ENCODE peak calls at places on chromosome 3, in eight cellular contexts. S is bronchial epithelial cell, A is epithelial cell of proximal tubule, Y is lower leg skin, K is astrocyte of the spinal cord, C is fibroblast of mammary gland, L is HFF-Myc, M is endothelial cell. N is an unnamed sample.

GRCh38 chr3:141557961-141558706 is 71.3 kb downstream of the RASA2 start:
- DNase-seq in S (no peak), A (no peak), Y (no peak), K (no peak), C (no peak), L (no peak), M (no peak), N (no peak)

GRCh38 chr3:154062513-154062912 is 58.7 kb upstream of the ARHGEF26 start:
- DNase-seq in S (no peak), A (no peak), Y (no peak), K (no peak), C (no peak), L (no peak), M (no peak), N (no peak)

GRCh38 chr3:72465853-72466252 is 382.4 kb downstream of the SHQ1 start:
- DNase-seq in S (no peak), A (no peak), Y (peak; percentile 26), K (no peak), C (no peak), L (no peak), M (no peak), N (no peak)

GRCh38 chr3:53077476-53078220 is 31.8 kb upstream of the SFMBT1 start:
- DNase-seq in S (no peak), A (no peak), Y (peak; percentile 66), K (no peak), C (no peak), L (no peak), M (no peak), N (no peak)

GRCh38 chr3:171526869-171527268 is 66.7 kb upstream of the TNIK start:
- DNase-seq in S (no peak), A (no peak), Y (no peak), K (peak; percentile 43), C (peak; percentile 62), L (peak; percentile 15), M (no peak), N (no peak)

GRCh38 chr3:133472242-133472641 is 72.4 kb downstream of the BFSP2 start:
- DNase-seq in S (peak; percentile 8), A (no peak), Y (no peak), K (no peak), C (peak; percentile 8), L (no peak), M (no peak), N (peak; percentile 40)

GRCh38 chr3:162390891-162391290 is 894.3 kb downstream of the OTOL1 start:
- DNase-seq in S (peak; percentile 65), A (no peak), Y (no peak), K (peak; percentile 78), C (peak; percentile 88), L (peak; percentile 40), M (no peak), N (no peak)

GRCh38 chr3:46087871-46088270 is 60.6 kb upstream of the XCR1 start:
- DNase-seq in S (no peak), A (no peak), Y (no peak), K (peak; percentile 46), C (peak; percentile 61), L (no peak), M (no peak), N (no peak)

GRCh38 chr3:150370129-150370602 is 37.9 kb upstream of the TSC22D2 start:
- DNase-seq in S (peak; percentile 97), A (peak; percentile 91), Y (no peak), K (peak; percentile 97), C (peak; percentile 95), L (peak; percentile 95), M (no peak), N (no peak)

GRCh38 chr3:14913071-14913925 is 34.1 kb upstream of the NR2C2 start:
- DNase-seq in S (no peak), A (no peak), Y (peak; percentile 50), K (no peak), C (no peak), L (no peak), M (no peak), N (no peak)

GRCh38 chr3:195895900-195896360 is 12.4 kb downstream of the TNK2 start:
- DNase-seq in S (no peak), A (no peak), Y (peak; percentile 95), K (no peak), C (no peak), L (no peak), M (no peak), N (peak; percentile 66)

GRCh38 chr3:25045291-25045690 is 382.8 kb upstream of the RARB start:
- DNase-seq in S (no peak), A (no peak), Y (no peak), K (no peak), C (no peak), L (no peak), M (peak; percentile 11), N (no peak)

GRCh38 chr3:139534992-139535879 is 4.3 kb downstream of the RBP1 start:
- DNase-seq in S (peak; percentile 46), A (no peak), Y (no peak), K (peak; percentile 91), C (peak; percentile 34), L (no peak), M (no peak), N (peak; percentile 53)

GRCh38 chr3:5187920-5188418 is 462 bp downstream of the EDEM1 start:
- DNase-seq in S (no peak), A (no peak), Y (peak; percentile 89), K (no peak), C (peak; percentile 20), L (no peak), M (peak; percentile 41), N (peak; percentile 58)

GRCh38 chr3:139455855-139456254 is 20.5 kb downstream of the RBP2 start:
- DNase-seq in S (peak; percentile 16), A (no peak), Y (no peak), K (no peak), C (no peak), L (no peak), M (no peak), N (no peak)

GRCh38 chr3:159266779-159267178 is 464.9 kb downstream of the MFSD1 start:
- DNase-seq in S (peak; percentile 57), A (no peak), Y (no peak), K (peak; percentile 34), C (peak; percentile 41), L (no peak), M (peak; percentile 73), N (peak; percentile 67)

GRCh38 chr3:52506266-52506966 is 11.3 kb downstream of the STAB1 start:
- DNase-seq in S (no peak), A (no peak), Y (no peak), K (no peak), C (no peak), L (no peak), M (no peak), N (no peak)

GRCh38 chr3:63325386-63325785 is 47.3 kb downstream of the SYNPR start:
- DNase-seq in S (no peak), A (no peak), Y (no peak), K (no peak), C (no peak), L (no peak), M (no peak), N (no peak)

GRCh38 chr3:41448396-41448795 is 249.1 kb downstream of the CTNNB1 start:
- DNase-seq in S (peak; percentile 5), A (no peak), Y (no peak), K (no peak), C (no peak), L (no peak), M (no peak), N (no peak)

GRCh38 chr3:41447701-41448100 is 248.4 kb downstream of the CTNNB1 start:
- DNase-seq in S (no peak), A (no peak), Y (no peak), K (no peak), C (no peak), L (no peak), M (no peak), N (no peak)

DNA sequence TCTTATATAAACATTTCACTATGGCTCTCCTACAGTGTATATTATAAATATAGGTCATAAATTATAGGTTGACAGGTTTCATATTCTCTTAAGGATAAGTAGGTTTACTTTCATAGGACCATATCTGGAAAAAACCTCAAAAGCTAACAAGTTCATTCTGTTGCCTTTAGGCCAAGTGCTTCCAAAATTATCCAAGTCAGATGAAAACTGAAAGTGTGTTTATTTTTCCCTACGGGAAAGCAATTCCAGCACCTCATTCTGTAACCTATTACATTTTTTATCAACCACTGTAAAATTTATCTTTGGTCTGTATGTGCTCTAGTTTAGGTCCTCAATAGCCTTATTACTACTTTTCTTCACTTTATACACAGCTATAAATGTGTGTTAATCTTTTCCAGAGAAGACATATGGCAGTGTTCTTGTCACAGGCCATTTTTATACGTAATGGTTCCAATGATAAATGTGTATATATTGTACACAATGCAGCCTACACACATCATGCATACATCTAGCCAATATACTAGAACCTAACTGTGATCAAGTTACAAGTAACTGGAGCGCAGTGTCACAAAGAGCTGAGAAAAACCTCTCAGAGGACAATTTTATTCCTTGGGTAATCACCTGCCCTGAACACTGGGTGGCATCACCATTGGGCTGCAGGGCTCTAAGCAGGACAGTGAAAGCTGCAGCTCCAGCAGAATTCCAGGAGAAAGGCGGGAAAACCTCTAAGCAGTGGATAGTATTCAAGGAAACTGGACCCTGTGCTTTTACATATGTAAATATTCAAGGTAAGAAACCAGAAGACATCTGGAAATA is 251.3 kb downstream of the CTNNB1 start:
- DNase-seq in S (no peak), A (no peak), Y (no peak), K (no peak), C (no peak), L (peak; percentile 6), M (peak; percentile 4), N (no peak)
- TF ChIP-seq CTCF in S (peak; percentile 17), A (peak; percentile 55), Y (no peak), K (no peak), C (no peak), L (no peak), M (no peak), N (no peak)

GRCh38 chr3:60948488-60948887 is 302.8 kb downstream of the FHIT start:
- DNase-seq in S (peak; percentile 22), A (no peak), Y (no peak), K (peak; percentile 34), C (peak; percentile 36), L (no peak), M (no peak), N (no peak)
- TF ChIP-seq CTCF in S (peak; percentile 14), A (peak; percentile 59), Y (no peak), K (peak; percentile 41), C (peak; percentile 39), L (no peak), M (peak; percentile 32), N (peak; percentile 33)

DNA sequence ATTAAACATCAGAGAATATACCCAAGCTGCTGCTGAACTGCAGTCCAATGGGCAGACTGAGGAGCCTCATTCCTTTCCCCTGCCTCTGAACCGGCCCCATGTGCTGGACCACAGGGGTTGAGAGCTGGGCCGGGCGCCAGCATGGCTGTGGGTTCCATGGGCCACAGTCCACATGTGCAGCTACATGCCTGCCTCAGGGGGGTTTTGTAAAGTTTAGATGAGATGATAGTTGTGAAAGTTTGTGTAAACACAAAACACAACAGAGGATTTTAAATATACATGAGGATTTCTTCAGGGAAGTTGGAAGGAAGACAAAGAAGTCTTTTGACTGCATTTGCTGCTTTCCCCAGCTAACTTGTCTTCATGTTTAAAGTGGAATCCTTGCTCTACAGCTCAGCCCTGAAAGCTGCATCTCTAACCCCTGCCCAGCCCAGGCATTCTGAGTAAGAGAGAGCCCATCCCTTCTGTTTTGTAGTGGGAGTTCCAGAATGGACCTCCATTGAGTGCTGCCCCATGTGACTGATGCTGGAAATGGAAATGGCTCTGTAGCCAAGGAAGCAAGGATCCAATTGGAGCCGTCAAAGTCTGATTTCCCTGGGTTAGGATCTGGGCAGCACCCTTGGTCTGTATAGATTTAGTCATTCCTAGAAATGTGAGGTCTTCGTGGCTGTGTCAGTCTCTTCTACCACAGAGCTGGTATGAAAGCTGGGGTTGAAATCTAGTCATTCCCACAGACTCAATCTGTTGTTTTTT is 17.5 kb downstream of the SLC12A8 start:
- DNase-seq in S (no peak), A (no peak), Y (peak; percentile 21), K (peak; percentile 87), C (peak; percentile 59), L (peak; percentile 72), M (no peak), N (no peak)
- TF ChIP-seq CTCF in S (no peak), A (no peak), Y (no peak), K (peak; percentile 7), C (no peak), L (no peak), M (no peak), N (no peak)

GRCh38 chr3:102741105-102741504 is 306.3 kb downstream of the ZPLD1 start:
- DNase-seq in S (peak; percentile 3), A (no peak), Y (no peak), K (no peak), C (no peak), L (no peak), M (no peak), N (no peak)
- TF ChIP-seq CTCF in S (peak; percentile 7), A (peak; percentile 68), Y (no peak), K (no peak), C (no peak), L (no peak), M (no peak), N (no peak)

N was measured in glutamatergic neuron.